ENCODE peak calls at places on chromosomes 11 and 22, in six cellular contexts. One of them, this sample, is unnamed.
A peak's percentile ranks its signal among the peaks of the same experiment; 100 is the strongest.

GRCh38 chr11:100855466-100856067 is 168.5 kb downstream of the ARHGAP42 start:
- DNase-seq in H1: no peak
- DNase-seq in HepG2: peak; percentile 36
- DNase-seq in GM12878: no peak
- DNase-seq in K562: peak; percentile 13
- DNase-seq in GM12891: no peak
- DNase-seq in this sample: no peak

GRCh38 chr11:111309516-111309915 is 11.2 kb downstream of the POU2AF3 start:
- DNase-seq in H1: no peak
- DNase-seq in HepG2: no peak
- DNase-seq in GM12878: no peak
- DNase-seq in K562: no peak
- DNase-seq in GM12891: no peak
- DNase-seq in this sample: no peak

GRCh38 chr22:44505796-44506354 is 7.8 kb upstream of the RTL6 start:
- DNase-seq in H1: no peak
- DNase-seq in HepG2: no peak
- DNase-seq in GM12891: no peak
- DNase-seq in GM12878: no peak
- DNase-seq in K562: no peak
- DNase-seq in this sample: no peak

GRCh38 chr11:123653997-123654565 is 343 bp downstream of the SCN3B start:
- DNase-seq in H1: peak; percentile 83
- DNase-seq in K562: peak; percentile 59
- DNase-seq in GM12891: peak; percentile 62
- DNase-seq in HepG2: no peak
- DNase-seq in GM12878: no peak
- DNase-seq in this sample: peak; percentile 47

GRCh38 chr11:128728767-128729587 is 35.1 kb downstream of the FLI1 start:
- DNase-seq in HepG2: no peak
- DNase-seq in GM12891: no peak
- DNase-seq in H1: no peak
- DNase-seq in GM12878: no peak
- DNase-seq in K562: no peak
- DNase-seq in this sample: no peak

GRCh38 chr11:72841397-72841796 is 27.2 kb downstream of the ATG16L2 start:
- DNase-seq in K562: no peak
- DNase-seq in GM12891: no peak
- DNase-seq in HepG2: no peak
- DNase-seq in H1: no peak
- DNase-seq in GM12878: no peak
- DNase-seq in this sample: no peak

GRCh38 chr11:43681543-43681942 is 1.0 kb downstream of the HSD17B12 start:
- DNase-seq in GM12878: no peak
- DNase-seq in GM12891: no peak
- DNase-seq in H1: no peak
- DNase-seq in HepG2: peak; percentile 27
- DNase-seq in K562: no peak
- DNase-seq in this sample: no peak

GRCh38 chr22:49550766-49551362 is 276.8 kb downstream of the BRD1 start:
- DNase-seq in GM12891: no peak
- DNase-seq in HepG2: no peak
- DNase-seq in H1: no peak
- DNase-seq in GM12878: no peak
- DNase-seq in K562: peak; percentile 44
- DNase-seq in this sample: no peak

GRCh38 chr11:95322546-95322945 is 91.5 kb upstream of the SESN3 start:
- DNase-seq in GM12878: no peak
- DNase-seq in H1: no peak
- DNase-seq in HepG2: no peak
- DNase-seq in K562: no peak
- DNase-seq in GM12891: no peak
- DNase-seq in this sample: no peak

GRCh38 chr11:26905368-26905767 is 88.5 kb upstream of the FIBIN start:
- DNase-seq in HepG2: no peak
- DNase-seq in H1: no peak
- DNase-seq in GM12891: no peak
- DNase-seq in K562: no peak
- DNase-seq in GM12878: no peak
- DNase-seq in this sample: no peak

GRCh38 chr22:22021160-22021750 is 38.7 kb upstream of the TOP3B start:
- DNase-seq in GM12878: no peak
- DNase-seq in GM12891: no peak
- DNase-seq in K562: peak; percentile 45
- DNase-seq in HepG2: no peak
- DNase-seq in H1: no peak
- DNase-seq in this sample: no peak

GRCh38 chr11:27317751-27318150 is 45.3 kb downstream of the CCDC34 start:
- DNase-seq in H1: no peak
- DNase-seq in K562: peak; percentile 28
- DNase-seq in GM12891: no peak
- DNase-seq in GM12878: no peak
- DNase-seq in HepG2: no peak
- DNase-seq in this sample: no peak

GRCh38 chr11:123451183-123451907 is 21.3 kb downstream of the GRAMD1B start:
- DNase-seq in GM12878: no peak
- DNase-seq in GM12891: no peak
- DNase-seq in K562: no peak
- DNase-seq in HepG2: no peak
- DNase-seq in H1: no peak
- DNase-seq in this sample: no peak

GRCh38 chr11:122007611-122008071 is 108.4 kb downstream of the BLID start:
- DNase-seq in K562: no peak
- DNase-seq in GM12891: no peak
- DNase-seq in H1: no peak
- DNase-seq in HepG2: no peak
- DNase-seq in GM12878: no peak
- DNase-seq in this sample: no peak

GRCh38 chr11:9765320-9766101 is 101.6 kb downstream of the SWAP70 start:
- DNase-seq in GM12891: no peak
- DNase-seq in GM12878: no peak
- DNase-seq in K562: no peak
- DNase-seq in HepG2: peak; percentile 92
- DNase-seq in H1: peak; percentile 55
- DNase-seq in this sample: no peak

GRCh38 chr22:43867839-43868652 is 5.7 kb upstream of the SULT4A1 start:
- DNase-seq in HepG2: no peak
- DNase-seq in GM12878: no peak
- DNase-seq in K562: peak; percentile 44
- DNase-seq in GM12891: no peak
- DNase-seq in H1: peak; percentile 93
- DNase-seq in this sample: no peak

GRCh38 chr11:71342951-71343827 is 90.8 kb upstream of the SHANK2 start:
- DNase-seq in K562: peak; percentile 67
- DNase-seq in GM12878: no peak
- DNase-seq in HepG2: peak; percentile 77
- DNase-seq in H1: peak; percentile 86
- DNase-seq in GM12891: peak; percentile 54
- DNase-seq in this sample: peak; percentile 59

GRCh38 chr11:10561947-10562346 is 6.5 kb downstream of the LYVE1 start:
- DNase-seq in H1: no peak
- DNase-seq in HepG2: no peak
- DNase-seq in K562: no peak
- DNase-seq in GM12891: no peak
- DNase-seq in GM12878: no peak
- DNase-seq in this sample: no peak

GRCh38 chr22:35914665-35915476 is 113.8 kb downstream of the RBFOX2 start:
- DNase-seq in GM12891: no peak
- DNase-seq in GM12878: no peak
- DNase-seq in H1: peak; percentile 51
- DNase-seq in HepG2: peak; percentile 91
- DNase-seq in K562: peak; percentile 71
- DNase-seq in this sample: no peak
- TF ChIP-seq POLR2A in GM12891: no peak
- TF ChIP-seq POLR2A in GM12878: no peak
- TF ChIP-seq POLR2A in H1: peak; percentile 9
- TF ChIP-seq POLR2A in HepG2: no peak
- TF ChIP-seq POLR2A in K562: no peak
- TF ChIP-seq POLR2A in this sample: no peak

DNA sequence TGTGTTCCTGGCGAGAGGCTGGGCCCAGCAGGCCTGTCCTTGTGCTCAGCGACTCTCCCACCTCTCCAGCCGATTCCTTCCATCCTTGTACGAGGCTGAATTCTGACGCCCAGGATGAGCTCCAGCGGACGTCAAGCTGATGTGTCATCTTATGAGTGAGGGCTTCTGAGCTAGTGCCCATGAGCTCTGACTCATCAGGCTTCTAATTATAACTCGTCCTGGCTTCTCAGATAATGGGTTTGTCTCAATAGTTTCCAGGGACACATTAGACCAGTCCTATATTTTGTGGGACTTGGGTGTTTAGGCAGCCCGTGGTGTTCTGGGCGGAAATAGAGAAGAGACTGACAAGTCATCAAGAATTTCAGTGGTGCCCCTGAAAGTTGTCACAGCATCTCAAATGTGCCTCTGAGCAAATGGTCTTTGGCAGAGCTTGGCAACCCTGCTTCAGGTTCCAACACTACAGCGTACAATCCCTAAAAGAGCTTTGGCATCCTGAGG is 108.2 kb upstream of the CD44 start:
- DNase-seq in K562: peak; percentile 84
- DNase-seq in GM12878: no peak
- DNase-seq in HepG2: no peak
- DNase-seq in H1: no peak
- DNase-seq in GM12891: no peak
- DNase-seq in this sample: no peak
- TF ChIP-seq TAF1 in K562: peak; percentile 25
- TF ChIP-seq TAF1 in GM12878: no peak
- TF ChIP-seq TAF1 in HepG2: no peak
- TF ChIP-seq TAF1 in H1: no peak
- TF ChIP-seq TAF1 in GM12891: no peak
- TF ChIP-seq TAF1 in this sample: no peak

GRCh38 chr22:38506118-38506962 is at the start of gene DDX17:
- DNase-seq in GM12878: peak; percentile 92
- DNase-seq in K562: peak; percentile 89
- DNase-seq in GM12891: peak; percentile 69
- DNase-seq in HepG2: peak; percentile 94
- DNase-seq in H1: peak; percentile 96
- DNase-seq in this sample: peak; percentile 65
- TF ChIP-seq POLR2AphosphoS5 in GM12878: peak; percentile 93
- TF ChIP-seq POLR2AphosphoS5 in K562: peak; percentile 29
- TF ChIP-seq POLR2AphosphoS5 in GM12891: peak; percentile 87
- TF ChIP-seq POLR2AphosphoS5 in HepG2: peak; percentile 88
- TF ChIP-seq POLR2AphosphoS5 in H1: peak; percentile 59
- TF ChIP-seq POLR2AphosphoS5 in this sample: peak; percentile 69

GRCh38 chr11:76860539-76861475 is at the start of gene ACER3:
- DNase-seq in GM12891: peak; percentile 89
- DNase-seq in K562: peak; percentile 99
- DNase-seq in GM12878: peak; percentile 45
- DNase-seq in H1: peak; percentile 93
- DNase-seq in HepG2: peak; percentile 78
- DNase-seq in this sample: peak; percentile 90
- TF ChIP-seq POLR2A in GM12891: peak; percentile 45
- TF ChIP-seq POLR2A in K562: peak; percentile 83
- TF ChIP-seq POLR2A in GM12878: peak; percentile 93
- TF ChIP-seq POLR2A in H1: peak; percentile 79
- TF ChIP-seq POLR2A in HepG2: peak; percentile 76
- TF ChIP-seq POLR2A in this sample: peak; percentile 86

GRCh38 chr11:63508009-63508408 is 2.1 kb downstream of the LGALS12 start:
- DNase-seq in HepG2: peak; percentile 64
- DNase-seq in GM12878: no peak
- DNase-seq in K562: peak; percentile 72
- DNase-seq in H1: no peak
- DNase-seq in GM12891: no peak
- DNase-seq in this sample: no peak

GRCh38 chr11:63512816-63513215 is 6.9 kb downstream of the LGALS12 start:
- DNase-seq in HepG2: no peak
- DNase-seq in H1: no peak
- DNase-seq in GM12891: no peak
- DNase-seq in GM12878: no peak
- DNase-seq in K562: no peak
- DNase-seq in this sample: no peak

GRCh38 chr11:63508745-63509144 is 2.9 kb downstream of the LGALS12 start:
- DNase-seq in HepG2: no peak
- DNase-seq in H1: no peak
- DNase-seq in GM12878: no peak
- DNase-seq in K562: no peak
- DNase-seq in GM12891: no peak
- DNase-seq in this sample: no peak

GRCh38 chr11:63511349-63511748 is 5.5 kb downstream of the LGALS12 start:
- DNase-seq in HepG2: no peak
- DNase-seq in GM12878: no peak
- DNase-seq in H1: no peak
- DNase-seq in GM12891: no peak
- DNase-seq in K562: peak; percentile 6
- DNase-seq in this sample: no peak

GRCh38 chr11:63510360-63511130 is 4.7 kb downstream of the LGALS12 start:
- DNase-seq in GM12878: no peak
- DNase-seq in GM12891: no peak
- DNase-seq in K562: peak; percentile 7
- DNase-seq in H1: no peak
- DNase-seq in HepG2: no peak
- DNase-seq in this sample: no peak
- TF ChIP-seq TAF1 in GM12878: no peak
- TF ChIP-seq TAF1 in GM12891: no peak
- TF ChIP-seq TAF1 in K562: no peak
- TF ChIP-seq TAF1 in H1: no peak
- TF ChIP-seq TAF1 in HepG2: no peak
- TF ChIP-seq TAF1 in this sample: no peak

GRCh38 chr22:31399211-31400022 is at the start of gene DRG1:
- DNase-seq in H1: peak; percentile 96
- DNase-seq in GM12891: peak; percentile 98
- DNase-seq in HepG2: peak; percentile 90
- DNase-seq in K562: peak; percentile 96
- DNase-seq in GM12878: peak; percentile 85
- DNase-seq in this sample: peak; percentile 98
- TF ChIP-seq POLR2AphosphoS5 in H1: peak; percentile 96
- TF ChIP-seq POLR2AphosphoS5 in GM12891: peak; percentile 97
- TF ChIP-seq POLR2AphosphoS5 in HepG2: peak; percentile 93
- TF ChIP-seq POLR2AphosphoS5 in K562: peak; percentile 87
- TF ChIP-seq POLR2AphosphoS5 in GM12878: peak; percentile 98
- TF ChIP-seq POLR2AphosphoS5 in this sample: peak; percentile 98

DNA sequence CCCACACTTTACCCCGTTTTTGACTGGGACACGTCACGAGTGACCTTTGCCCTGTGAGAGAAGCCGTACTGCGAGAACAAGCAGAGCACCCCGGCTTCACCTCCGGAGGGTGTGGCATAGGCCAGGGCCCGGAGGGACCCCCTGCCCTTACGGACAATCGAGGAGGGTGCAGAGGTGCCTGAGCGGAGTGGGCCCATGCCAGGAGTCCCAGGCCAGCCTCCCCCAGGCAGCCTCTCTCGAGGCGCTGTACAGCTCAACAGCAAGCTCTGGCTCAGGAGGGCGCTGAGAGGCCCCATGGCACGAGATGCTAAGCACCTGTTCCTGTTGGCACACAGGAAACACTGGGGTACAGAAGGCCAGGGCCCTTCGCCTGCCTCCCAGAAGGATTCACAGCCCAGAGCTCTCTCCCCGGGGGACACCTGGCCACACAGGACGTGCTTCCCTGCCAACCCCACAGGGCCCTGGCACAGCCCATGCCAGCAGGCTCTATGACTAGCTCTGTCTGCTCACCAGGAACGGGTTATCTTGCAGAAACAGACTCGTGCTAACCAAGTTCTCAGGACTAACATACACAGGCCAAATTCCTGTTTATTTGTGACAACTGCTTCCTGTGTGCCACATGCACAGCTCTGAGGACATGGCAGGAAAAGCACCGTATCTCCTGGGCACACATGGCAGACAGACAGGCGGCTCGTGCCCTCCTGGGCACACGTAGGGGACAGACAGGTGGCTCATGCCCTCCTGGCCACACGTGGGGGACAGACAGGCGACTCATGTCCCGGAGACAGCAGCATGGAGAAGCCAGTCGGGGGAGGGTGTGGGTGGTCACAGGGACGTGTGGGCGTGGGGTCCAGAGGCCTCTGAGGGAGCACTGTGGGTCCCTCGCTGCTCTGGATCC is 11.6 kb downstream of the TOLLIP start:
- DNase-seq in H1: no peak
- DNase-seq in GM12878: no peak
- DNase-seq in K562: no peak
- DNase-seq in GM12891: no peak
- DNase-seq in HepG2: no peak
- DNase-seq in this sample: no peak
- TF ChIP-seq POLR2A in H1: no peak
- TF ChIP-seq POLR2A in GM12878: no peak
- TF ChIP-seq POLR2A in K562: no peak
- TF ChIP-seq POLR2A in GM12891: no peak
- TF ChIP-seq POLR2A in HepG2: no peak
- TF ChIP-seq POLR2A in this sample: no peak